ENCODE peak calls at places on chromosome 9, in six cellular contexts. One of them, this sample, is unnamed.

GRCh38 chr9:68981825-68982224 is 32.1 kb downstream of the PRKACG start:
- DNase-seq in heart left ventricle: no peak
- DNase-seq in lower lobe of right lung: no peak
- DNase-seq in neuronal stem cell: no peak
- DNase-seq in memory B cell: no peak
- DNase-seq in NCI-H187 treated with DMSO at 0.1 percent for 48 hours: no peak
- DNase-seq in this sample: no peak

GRCh38 chr9:108761530-108762347 is 94.0 kb downstream of the ACTL7B start:
- DNase-seq in NCI-H187 treated with DMSO at 0.1 percent for 48 hours: no peak
- DNase-seq in heart left ventricle: peak
- DNase-seq in memory B cell: peak
- DNase-seq in neuronal stem cell: peak
- DNase-seq in lower lobe of right lung: no peak
- DNase-seq in this sample: peak

GRCh38 chr9:138120072-138120471 is 242.5 kb downstream of the CACNA1B start:
- DNase-seq in heart left ventricle: no peak
- DNase-seq in lower lobe of right lung: no peak
- DNase-seq in neuronal stem cell: no peak
- DNase-seq in memory B cell: no peak
- DNase-seq in NCI-H187 treated with DMSO at 0.1 percent for 48 hours: no peak
- DNase-seq in this sample: no peak

GRCh38 chr9:90783552-90783951 is 18.1 kb upstream of the SYK start:
- DNase-seq in lower lobe of right lung: no peak
- DNase-seq in neuronal stem cell: no peak
- DNase-seq in memory B cell: no peak
- DNase-seq in NCI-H187 treated with DMSO at 0.1 percent for 48 hours: no peak
- DNase-seq in heart left ventricle: no peak
- DNase-seq in this sample: no peak

GRCh38 chr9:77841739-77842386 is 189.7 kb downstream of the GNAQ start:
- DNase-seq in neuronal stem cell: no peak
- DNase-seq in heart left ventricle: no peak
- DNase-seq in lower lobe of right lung: no peak
- DNase-seq in NCI-H187 treated with DMSO at 0.1 percent for 48 hours: no peak
- DNase-seq in memory B cell: no peak
- DNase-seq in this sample: no peak

GRCh38 chr9:98087420-98088354 is 31.2 kb downstream of the NANS start:
- DNase-seq in memory B cell: peak
- DNase-seq in neuronal stem cell: peak
- DNase-seq in heart left ventricle: peak
- DNase-seq in NCI-H187 treated with DMSO at 0.1 percent for 48 hours: no peak
- DNase-seq in lower lobe of right lung: peak
- DNase-seq in this sample: peak

GRCh38 chr9:2227468-2227867 is 212.3 kb downstream of the SMARCA2 start:
- DNase-seq in heart left ventricle: no peak
- DNase-seq in neuronal stem cell: no peak
- DNase-seq in memory B cell: no peak
- DNase-seq in NCI-H187 treated with DMSO at 0.1 percent for 48 hours: no peak
- DNase-seq in lower lobe of right lung: no peak
- DNase-seq in this sample: no peak

GRCh38 chr9:94783121-94783664 is 56.7 kb downstream of the AOPEP start:
- DNase-seq in NCI-H187 treated with DMSO at 0.1 percent for 48 hours: no peak
- DNase-seq in heart left ventricle: peak
- DNase-seq in neuronal stem cell: peak
- DNase-seq in memory B cell: peak
- DNase-seq in lower lobe of right lung: peak
- DNase-seq in this sample: peak

GRCh38 chr9:123455187-123455586 is 99.2 kb downstream of the CRB2 start:
- DNase-seq in neuronal stem cell: no peak
- DNase-seq in NCI-H187 treated with DMSO at 0.1 percent for 48 hours: no peak
- DNase-seq in heart left ventricle: no peak
- DNase-seq in memory B cell: no peak
- DNase-seq in lower lobe of right lung: no peak
- DNase-seq in this sample: no peak

GRCh38 chr9:121298016-121298538 is 30.1 kb downstream of the GSN start:
- DNase-seq in neuronal stem cell: peak
- DNase-seq in memory B cell: no peak
- DNase-seq in heart left ventricle: no peak
- DNase-seq in lower lobe of right lung: no peak
- DNase-seq in NCI-H187 treated with DMSO at 0.1 percent for 48 hours: no peak
- DNase-seq in this sample: no peak

GRCh38 chr9:109047259-109047658 is 34.0 kb upstream of the CTNNAL1 start:
- DNase-seq in lower lobe of right lung: no peak
- DNase-seq in neuronal stem cell: no peak
- DNase-seq in memory B cell: no peak
- DNase-seq in heart left ventricle: no peak
- DNase-seq in NCI-H187 treated with DMSO at 0.1 percent for 48 hours: no peak
- DNase-seq in this sample: no peak

This sample was measured in aorta.